ENCODE peak calls at places on chromosomes 2 and 18, in ten cellular contexts. E, H, R, F, P, O, M, D, S and T are unnamed samples.

GRCh38 chr18:55124078-55124477 is 164.8 kb upstream of the CCDC68 start:
- DNase-seq in E (no peak), H (peak), R (no peak), F (no peak), P (no peak), O (no peak), M (no peak), D (no peak), S (no peak), T (no peak)

GRCh38 chr2:121902171-121902591 is 146.7 kb downstream of the TSN start:
- DNase-seq in E (no peak), H (peak), R (no peak), F (peak), P (no peak), O (no peak), M (no peak), D (peak), S (no peak), T (no peak)

GRCh38 chr2:15588329-15588919 is 3.2 kb upstream of the DDX1 start:
- DNase-seq in E (peak), H (peak), R (peak), F (peak), P (peak), O (peak), M (no peak), D (no peak), S (peak), T (peak)

GRCh38 chr2:64018715-64019082 is 529 bp downstream of the VPS54 start:
- DNase-seq in E (peak), H (no peak), R (no peak), F (no peak), P (no peak), O (no peak), M (no peak), D (peak), S (no peak), T (no peak)

GRCh38 chr18:45151645-45152044 is 463.6 kb upstream of the SLC14A2 start:
- DNase-seq in E (no peak), H (no peak), R (no peak), F (no peak), P (no peak), O (no peak), M (no peak), D (no peak), S (no peak), T (no peak)

GRCh38 chr2:46072146-46072820 is 224.9 kb upstream of the EPAS1 start:
- DNase-seq in E (no peak), H (peak), R (no peak), F (no peak), P (no peak), O (no peak), M (no peak), D (no peak), S (peak), T (no peak)

GRCh38 chr2:235352541-235352940 is 141.3 kb upstream of the AGAP1 start:
- DNase-seq in E (no peak), H (no peak), R (no peak), F (no peak), P (no peak), O (no peak), M (no peak), D (no peak), S (no peak), T (no peak)

GRCh38 chr2:42859006-42859552 is 66.7 kb upstream of the HAAO start:
- DNase-seq in E (peak), H (peak), R (peak), F (peak), P (peak), O (peak), M (no peak), D (peak), S (peak), T (peak)

GRCh38 chr2:134866498-134867099 is 28.2 kb downstream of the ACMSD start:
- DNase-seq in E (peak), H (peak), R (no peak), F (no peak), P (no peak), O (no peak), M (no peak), D (no peak), S (no peak), T (no peak)

GRCh38 chr2:43754180-43754579 is 19.7 kb upstream of the DYNC2LI1 start:
- DNase-seq in E (no peak), H (no peak), R (no peak), F (no peak), P (no peak), O (no peak), M (no peak), D (no peak), S (peak), T (no peak)

GRCh38 chr18:48889115-48889941 is 61.4 kb downstream of the SMAD7 start:
- DNase-seq in E (no peak), H (no peak), R (no peak), F (no peak), P (no peak), O (peak), M (peak), D (peak), S (peak), T (no peak)